ENCODE peak calls at places on chromosomes 1 and 21, in five cellular contexts. P, G, C, S and T are unnamed samples. For H3K4me1, the result is how much of the 10 kb centered on the place peaks cover.

GRCh38 chr1:25503551-25504426 is 39.6 kb upstream of the LDLRAP1 start:
- DNase-seq in G (peak), P (peak), C (no peak), S (no peak), T (peak)

GRCh38 chr21:34836103-34836932 is 167.5 kb downstream of the CLIC6 start:
- DNase-seq in P (no peak), C (peak), S (peak), G (no peak), T (no peak)

GRCh38 chr1:43831866-43832654 is 101.5 kb upstream of the ARTN start:
- DNase-seq in G (no peak), S (no peak), C (no peak), P (no peak), T (no peak)

GRCh38 chr1:91761303-91761721 is 124.6 kb downstream of the TGFBR3 start:
- DNase-seq in S (no peak), P (no peak), G (no peak), C (no peak), T (no peak)

GRCh38 chr1:170790175-170790574 is 126.2 kb downstream of the PRRX1 start:
- DNase-seq in S (no peak), C (no peak), P (no peak), G (no peak), T (no peak)

GRCh38 chr1:183368213-183369108 is 49.7 kb downstream of the NMNAT2 start:
- DNase-seq in S (no peak), C (no peak), P (no peak), G (no peak), T (no peak)

GRCh38 chr1:192878249-192878648 is 69.4 kb downstream of the RGS2 start:
- DNase-seq in C (no peak), S (peak), G (peak), P (no peak), T (no peak)

GRCh38 chr1:96256391-96256790 is 465.2 kb upstream of the PTBP2 start:
- DNase-seq in S (no peak), G (no peak), C (no peak), P (no peak), T (no peak)

GRCh38 chr1:205360166-205360565 is 3.4 kb upstream of the KLHDC8A start:
- DNase-seq in S (no peak), C (no peak), P (no peak), G (no peak), T (no peak)

GRCh38 chr1:212737559-212737958 is 37.9 kb upstream of the BATF3 start:
- DNase-seq in G (no peak), S (no peak), C (no peak), P (no peak), T (no peak)

GRCh38 chr1:37925316-37925715 is 21.5 kb downstream of the INPP5B start:
- DNase-seq in S (no peak), C (no peak), G (no peak), P (no peak), T (no peak)
- H3K4me1 ChIP-seq in S (under half), C (under half), G (under half), P (under half), T (under half)

GRCh38 chr1:219401723-219402431 is 211.0 kb downstream of the ZC3H11B start:
- DNase-seq in S (no peak), C (no peak), G (no peak), P (no peak), T (no peak)

GRCh38 chr1:219402925-219403324 is 210.0 kb downstream of the ZC3H11B start:
- DNase-seq in S (no peak), C (no peak), G (no peak), P (no peak), T (no peak)

GRCh38 chr1:219405531-219406331 is 207.2 kb downstream of the ZC3H11B start:
- DNase-seq in S (no peak), P (no peak), G (no peak), C (no peak), T (no peak)
- H3K4me1 ChIP-seq in S (under half), P (under half), G (under half), C (under half), T (under half)

GRCh38 chr1:234546387-234546704 is 63.6 kb downstream of the IRF2BP2 start:
- DNase-seq in C (no peak), G (peak), S (no peak), P (no peak), T (no peak)

GRCh38 chr1:234546890-234547788 is 62.8 kb downstream of the IRF2BP2 start:
- DNase-seq in G (no peak), C (no peak), S (peak), P (no peak), T (no peak)

GRCh38 chr1:234544094-234544579 is 65.2 kb upstream of the TARBP1 start:
- DNase-seq in S (peak), C (peak), P (peak), G (peak), T (peak)

GRCh38 chr1:234543442-234544093 is 64.6 kb upstream of the TARBP1 start:
- DNase-seq in G (peak), P (no peak), S (no peak), C (no peak), T (no peak)

DNA sequence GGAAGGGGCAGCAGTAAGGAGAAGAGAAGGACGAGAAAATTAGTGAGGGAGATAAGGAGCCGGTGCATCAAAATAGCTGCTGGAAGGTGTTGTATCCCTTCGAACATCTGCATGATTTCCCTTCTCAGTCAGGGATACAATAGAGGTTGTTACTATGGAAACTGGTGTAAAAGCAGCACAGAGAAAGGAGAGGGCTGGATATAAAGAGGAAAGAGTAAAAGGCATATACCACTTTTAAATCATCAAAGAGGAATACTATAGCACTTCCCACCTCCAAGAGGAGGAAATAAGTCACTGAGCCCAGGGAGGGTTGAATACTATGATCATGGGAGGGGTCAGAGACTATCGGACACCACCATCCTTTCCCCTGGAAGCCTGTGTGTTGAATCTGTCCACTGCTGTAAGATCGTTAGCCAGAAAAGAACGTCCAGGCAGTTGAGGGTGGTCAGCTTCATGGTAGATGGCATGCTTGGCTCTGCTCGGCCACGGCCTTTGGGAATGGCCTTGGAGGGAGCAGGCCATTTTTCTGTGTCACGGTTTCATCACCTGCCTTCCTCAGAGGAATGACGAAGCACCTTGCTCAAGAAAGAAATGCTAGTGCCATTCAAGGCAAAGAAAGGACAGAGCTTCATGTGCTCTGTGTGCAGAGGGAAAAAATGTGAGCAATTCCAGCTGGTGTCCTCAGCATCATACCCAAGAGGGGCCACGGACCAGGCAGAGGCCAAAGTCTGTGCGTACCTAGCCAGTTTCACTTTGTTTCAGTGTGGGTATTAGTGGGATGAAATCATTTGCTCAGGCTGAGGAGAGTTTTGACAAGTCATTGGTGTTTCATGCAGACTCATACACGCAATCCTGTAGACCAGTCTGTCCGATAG is 64.2 kb downstream of the IRF2BP2 start:
- DNase-seq in C (no peak), G (peak), S (peak), P (no peak), T (no peak)
- H3K4me1 ChIP-seq in C (under half), G (under half), S (under half), P (under half), T (under half)

GRCh38 chr1:27519341-27520258 is 29.6 kb upstream of the WASF2 start:
- DNase-seq in P (no peak), S (no peak), G (peak), C (no peak), T (no peak)

GRCh38 chr1:27517907-27518718 is 28.1 kb upstream of the WASF2 start:
- DNase-seq in S (no peak), C (no peak), P (no peak), G (no peak), T (peak)

GRCh38 chr1:27517305-27517704 is 27.3 kb upstream of the WASF2 start:
- DNase-seq in G (no peak), S (no peak), C (no peak), P (no peak), T (no peak)

GRCh38 chr1:27520651-27521050 is 30.7 kb upstream of the WASF2 start:
- DNase-seq in S (no peak), P (no peak), G (no peak), C (no peak), T (no peak)

DNA sequence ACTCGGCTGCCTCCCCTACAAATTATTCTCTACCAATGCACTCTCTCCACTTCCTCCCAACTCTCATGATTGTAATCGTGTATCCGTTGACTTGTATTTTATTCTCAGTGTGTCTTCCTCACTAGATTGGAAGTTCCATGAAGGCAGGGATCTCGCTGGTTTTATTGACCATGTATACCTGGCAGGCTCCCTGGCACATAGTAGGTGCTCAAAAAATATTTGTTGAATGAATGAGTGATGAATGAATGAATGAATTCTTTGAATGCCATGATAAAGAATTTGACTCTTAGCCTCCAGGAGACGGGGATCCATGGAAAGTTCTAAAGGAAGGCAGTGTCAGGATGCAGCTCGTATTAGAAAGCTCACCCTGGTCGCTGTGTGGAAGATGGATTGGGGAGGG is 28.8 kb upstream of the WASF2 start:
- DNase-seq in C (no peak), P (no peak), S (no peak), G (no peak), T (no peak)
- H3K4me1 ChIP-seq in C (half or more), P (under half), S (under half), G (under half), T (under half)

GRCh38 chr1:201504179-201504631 is 2.7 kb downstream of the CSRP1 start:
- DNase-seq in S (peak), P (no peak), G (no peak), C (no peak), T (no peak)

GRCh38 chr1:201506092-201506491 is 831 bp downstream of the CSRP1 start:
- DNase-seq in G (no peak), S (no peak), C (no peak), P (no peak), T (no peak)

GRCh38 chr1:201505505-201505893 is 1.4 kb downstream of the CSRP1 start:
- DNase-seq in S (peak), C (no peak), G (no peak), P (no peak), T (peak)

GRCh38 chr1:201503397-201504176 is 3.3 kb downstream of the CSRP1 start:
- DNase-seq in S (peak), P (no peak), G (peak), C (no peak), T (no peak)

GRCh38 chr1:201504799-201505504 is 2.0 kb downstream of the CSRP1 start:
- DNase-seq in S (no peak), G (no peak), P (no peak), C (no peak), T (no peak)
- H3K4me1 ChIP-seq in S (under half), G (under half), P (under half), C (under half), T (under half)